ENCODE peak calls at places on chromosomes 11 and 22, in five cellular contexts. I, U, H, J and S are unnamed samples.

GRCh38 chr22:48567213-48567975 is 1260.3 kb downstream of the BRD1 start:
- DNase-seq in U (no peak), I (no peak), J (no peak), H (no peak), S (no peak)

GRCh38 chr11:123145661-123146060 is 49.4 kb downstream of the CLMP start:
- DNase-seq in U (no peak), I (no peak), H (no peak), J (no peak), S (no peak)

GRCh38 chr22:28116261-28116673 is 197.2 kb upstream of the PITPNB start:
- DNase-seq in U (peak), I (peak), H (peak), J (peak), S (peak)

GRCh38 chr22:45997775-45998637 is 21.0 kb upstream of the WNT7B start:
- DNase-seq in I (no peak), H (no peak), U (no peak), J (no peak), S (no peak)

GRCh38 chr11:96470521-96470920 is 80.7 kb downstream of the JRKL start:
- DNase-seq in I (no peak), U (no peak), H (no peak), J (no peak), S (no peak)

GRCh38 chr11:100776212-100776896 is 89.3 kb downstream of the ARHGAP42 start:
- DNase-seq in H (no peak), I (no peak), U (peak), J (peak), S (no peak)

GRCh38 chr11:74932797-74933196 is 16.1 kb downstream of the XRRA1 start:
- DNase-seq in U (peak), H (peak), I (peak), J (peak), S (no peak)

GRCh38 chr22:19981171-19981960 is 35.3 kb downstream of the ARVCF start:
- DNase-seq in U (no peak), I (no peak), J (no peak), H (no peak), S (no peak)

GRCh38 chr11:57321388-57321995 is 3.3 kb downstream of the TNKS1BP1 start:
- DNase-seq in U (no peak), H (no peak), I (no peak), J (no peak), S (no peak)

GRCh38 chr11:293852-294661 is 5.1 kb downstream of the PGGHG start:
- DNase-seq in J (no peak), I (no peak), H (no peak), U (no peak), S (no peak)

GRCh38 chr11:66264383-66264782 is 4.1 kb upstream of the RAB1B start:
- DNase-seq in J (no peak), U (no peak), H (no peak), I (no peak), S (no peak)

GRCh38 chr11:66263785-66264184 is 4.7 kb upstream of the RAB1B start:
- DNase-seq in I (no peak), U (no peak), H (no peak), J (no peak), S (no peak)

GRCh38 chr11:66266378-66267038 is 1.9 kb upstream of the RAB1B start:
- DNase-seq in U (no peak), H (no peak), I (no peak), J (no peak), S (no peak)

GRCh38 chr11:66265531-66266377 is 2.7 kb upstream of the RAB1B start:
- DNase-seq in U (no peak), J (no peak), H (no peak), I (no peak), S (no peak)

GRCh38 chr11:66264893-66265292 is 3.5 kb upstream of the RAB1B start:
- DNase-seq in I (no peak), J (no peak), U (no peak), H (no peak), S (no peak)
- TF ChIP-seq CTCF in I (no peak), J (peak), U (peak), H (peak), S (peak)

GRCh38 chr11:65588199-65589054 is 7.2 kb downstream of the KCNK7 start:
- DNase-seq in J (no peak), U (no peak), I (peak), H (peak), S (no peak)
- TF ChIP-seq CTCF in J (peak), U (peak), I (peak), H (peak), S (peak)

GRCh38 chr22:36425977-36426523 is 38.3 kb upstream of the MYH9 start:
- DNase-seq in I (no peak), J (no peak), H (no peak), U (no peak), S (no peak)
- TF ChIP-seq CTCF in I (no peak), J (peak), H (no peak), U (no peak), S (no peak)

GRCh38 chr22:25170426-25170980 is 29.2 kb upstream of the CRYBB3 start:
- DNase-seq in H (no peak), J (no peak), I (no peak), U (no peak), S (no peak)

GRCh38 chr22:25174888-25175411 is 24.7 kb upstream of the CRYBB3 start:
- DNase-seq in I (no peak), H (no peak), U (no peak), J (no peak), S (no peak)

GRCh38 chr22:25169278-25170031 is 30.2 kb upstream of the CRYBB3 start:
- DNase-seq in J (no peak), U (no peak), I (no peak), H (no peak), S (no peak)

GRCh38 chr22:25174156-25174887 is 25.3 kb upstream of the CRYBB3 start:
- DNase-seq in I (no peak), U (no peak), J (no peak), H (no peak), S (no peak)

DNA sequence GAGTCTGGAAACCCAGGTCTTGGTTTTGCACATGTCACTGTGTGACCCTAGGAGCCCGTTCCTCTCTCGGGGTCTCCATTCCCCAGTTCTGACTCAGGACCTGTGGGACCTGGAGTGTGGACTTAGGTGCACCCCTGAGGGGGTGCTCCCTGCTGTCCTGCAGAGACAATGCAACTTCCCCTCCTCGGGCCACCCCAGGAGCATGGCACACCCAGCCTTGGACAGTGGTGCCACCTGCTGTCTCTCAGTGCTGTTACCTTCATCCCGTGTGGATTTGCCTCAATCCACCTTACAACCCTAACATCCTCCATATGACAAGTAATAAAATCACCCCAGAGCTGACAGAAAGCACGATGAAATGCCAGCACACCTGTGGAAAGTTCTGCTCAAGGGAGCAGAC is 27.5 kb upstream of the CRYBB3 start:
- DNase-seq in I (no peak), J (no peak), H (no peak), U (no peak), S (no peak)
- TF ChIP-seq CTCF in I (no peak), J (peak), H (peak), U (peak), S (no peak)

DNA sequence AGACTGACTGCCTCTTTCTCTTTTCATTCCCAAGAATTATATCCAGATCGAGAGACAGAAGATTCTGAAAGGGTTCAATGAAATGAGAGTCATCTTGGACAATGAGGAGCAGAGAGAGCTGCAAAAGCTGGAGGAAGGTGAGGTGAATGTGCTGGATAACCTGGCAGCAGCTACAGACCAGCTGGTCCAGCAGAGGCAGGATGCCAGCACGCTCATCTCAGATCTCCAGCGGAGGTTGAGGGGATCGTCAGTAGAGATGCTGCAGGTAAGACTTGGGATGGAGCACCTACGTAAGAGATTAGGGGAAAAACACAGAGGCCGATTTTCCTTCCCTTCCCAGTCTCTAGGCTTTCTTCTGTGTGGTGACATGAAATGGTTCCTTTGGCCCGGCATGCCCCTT is 8.7 kb downstream of the TRIM22 start:
- DNase-seq in U (no peak), H (no peak), J (no peak), I (no peak), S (no peak)
- TF ChIP-seq CTCF in U (no peak), H (no peak), J (no peak), I (no peak), S (no peak)

DNA sequence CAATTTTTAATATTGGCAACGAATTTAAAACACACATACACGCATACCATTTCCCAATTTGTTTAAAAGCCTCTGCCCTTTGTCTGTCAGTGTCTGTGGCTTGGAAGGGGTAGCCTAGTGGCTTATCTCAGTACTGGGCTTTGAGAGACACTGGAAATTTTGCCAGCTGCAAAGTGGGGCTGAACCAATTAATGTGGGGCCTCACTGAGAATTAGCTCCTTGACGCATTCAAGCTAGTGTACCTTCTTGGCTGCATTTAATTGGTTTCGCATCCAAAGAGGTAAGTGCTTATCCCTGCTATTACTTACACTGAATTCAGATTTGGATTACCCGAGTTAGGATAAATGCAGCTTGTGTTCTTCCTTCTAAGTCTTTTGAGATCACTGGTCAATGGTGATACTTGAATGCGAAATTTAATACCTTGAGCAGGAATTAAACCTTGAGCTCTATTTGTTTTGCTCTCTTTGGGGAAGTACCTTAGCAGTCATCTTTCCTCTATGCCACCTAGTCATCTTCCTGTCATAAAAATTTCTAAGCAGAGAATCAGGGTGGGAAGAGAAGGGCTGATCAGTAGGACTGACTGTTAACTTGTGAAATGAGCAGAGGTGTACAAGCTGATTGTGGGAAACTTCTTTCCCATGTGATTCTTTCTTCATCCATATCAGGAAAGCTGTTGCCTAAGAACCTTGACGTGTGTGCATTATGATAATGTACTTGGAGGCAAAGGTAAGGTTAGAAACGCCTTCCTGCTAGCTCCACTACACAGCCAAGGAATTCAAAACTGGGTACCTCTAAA is 187.7 kb upstream of the E2F8 start:
- DNase-seq in J (no peak), H (no peak), U (no peak), I (no peak), S (no peak)
- TF ChIP-seq CTCF in J (peak), H (peak), U (no peak), I (no peak), S (no peak)

DNA sequence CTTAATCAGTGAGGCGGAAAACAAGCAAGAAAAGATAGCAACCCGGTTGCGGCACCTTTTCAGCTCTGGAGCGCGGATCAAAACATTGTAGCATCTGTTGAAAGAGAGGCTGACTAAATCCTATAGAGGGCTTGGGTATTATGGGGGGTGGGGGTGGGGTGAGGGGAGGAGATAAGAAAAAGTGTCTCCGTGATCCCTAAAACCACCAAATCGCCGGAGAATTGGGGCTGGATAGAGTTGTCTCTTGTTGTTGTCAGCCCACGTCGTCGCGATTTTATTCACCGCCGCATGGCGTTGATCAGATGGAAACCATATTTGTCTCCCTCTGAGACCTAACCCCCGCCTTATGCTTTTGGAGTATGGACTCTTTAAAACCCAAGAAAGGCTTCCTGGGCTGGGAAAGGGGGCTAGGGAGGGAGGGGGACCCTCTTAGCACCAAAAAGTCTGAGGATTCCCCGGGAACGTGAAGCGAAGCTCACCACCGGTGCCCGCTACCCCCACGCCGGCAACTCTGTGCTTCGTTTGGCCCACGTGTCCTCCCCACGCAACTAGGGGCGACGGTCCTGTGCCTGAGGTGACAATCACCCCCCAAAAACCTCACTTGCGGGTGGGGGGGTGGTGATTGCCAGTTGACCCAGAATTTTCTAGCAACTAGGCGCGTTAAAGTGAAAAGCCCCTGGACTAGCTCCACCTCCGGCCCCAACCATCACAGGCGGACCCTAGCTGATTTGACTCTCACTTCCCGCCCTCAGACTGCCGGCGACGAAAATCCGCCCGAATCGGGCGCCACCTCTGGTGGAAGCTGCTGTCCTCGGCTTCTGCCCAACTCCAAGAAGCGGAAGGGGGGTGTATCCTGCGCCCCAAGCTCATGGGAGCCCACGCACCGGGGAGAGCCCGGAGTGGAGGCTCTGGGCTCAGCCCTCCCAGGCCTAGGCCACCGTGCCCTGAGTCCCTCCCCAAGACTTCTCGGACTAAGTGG is 12.8 kb downstream of the PAX6 start:
- DNase-seq in U (no peak), J (no peak), I (no peak), H (no peak), S (no peak)
- TF ChIP-seq CTCF in U (peak), J (peak), I (peak), H (peak), S (peak)

GRCh38 chr11:77038825-77039326 is 4.7 kb downstream of the B3GNT6 start:
- DNase-seq in J (no peak), I (no peak), H (no peak), U (no peak), S (no peak)

GRCh38 chr11:77038029-77038824 is 4.0 kb downstream of the B3GNT6 start:
- DNase-seq in H (no peak), U (no peak), I (no peak), J (no peak), S (no peak)

GRCh38 chr11:77040401-77040777 is 6.2 kb downstream of the B3GNT6 start:
- DNase-seq in I (no peak), J (no peak), U (no peak), H (no peak), S (no peak)

GRCh38 chr11:77040889-77041288 is 6.7 kb downstream of the B3GNT6 start:
- DNase-seq in I (no peak), J (no peak), H (no peak), U (no peak), S (no peak)

DNA sequence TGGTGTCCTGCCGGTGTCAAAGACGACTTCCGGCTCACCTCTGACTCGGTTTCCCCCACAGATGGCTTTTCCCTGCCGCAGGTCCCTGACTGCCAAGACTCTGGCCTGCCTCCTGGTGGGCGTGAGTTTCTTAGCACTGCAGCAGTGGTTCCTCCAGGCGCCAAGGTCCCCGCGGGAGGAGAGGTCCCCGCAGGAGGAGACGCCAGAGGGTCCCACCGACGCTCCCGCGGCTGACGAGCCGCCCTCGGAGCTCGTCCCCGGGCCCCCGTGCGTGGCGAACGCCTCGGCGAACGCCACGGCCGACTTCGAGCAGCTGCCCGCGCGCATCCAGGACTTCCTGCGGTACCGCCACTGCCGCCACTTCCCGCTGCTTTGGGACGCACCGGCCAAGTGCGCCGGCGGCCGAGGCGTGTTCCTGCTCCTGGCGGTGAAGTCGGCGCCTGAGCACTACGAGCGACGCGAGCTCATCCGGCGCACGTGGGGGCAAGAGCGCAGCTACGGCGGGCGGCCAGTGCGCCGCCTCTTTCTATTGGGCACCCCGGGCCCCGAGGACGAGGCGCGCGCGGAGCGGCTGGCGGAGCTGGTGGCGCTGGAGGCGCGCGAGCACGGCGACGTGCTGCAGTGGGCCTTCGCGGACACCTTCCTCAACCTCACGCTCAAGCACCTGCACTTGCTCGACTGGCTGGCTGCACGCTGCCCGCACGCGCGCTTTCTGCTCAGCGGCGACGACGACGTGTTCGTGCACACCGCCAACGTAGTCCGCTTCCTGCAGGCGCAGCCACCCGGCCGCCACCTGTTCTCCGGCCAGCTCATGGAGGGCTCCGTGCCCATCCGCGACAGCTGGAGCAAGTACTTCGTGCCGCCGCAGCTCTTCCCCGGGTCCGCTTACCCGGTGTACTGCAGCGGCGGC is 5.5 kb downstream of the B3GNT6 start:
- DNase-seq in H (peak), I (peak), J (peak), U (no peak), S (no peak)
- TF ChIP-seq CTCF in H (peak), I (peak), J (peak), U (peak), S (peak)